ENCODE peak calls at places on chromosomes 11 and 22, in five cellular contexts. One of them, this sample, is unnamed. For H3K27me3 and H3K36me3, the result is how much of the 10 kb centered on the place peaks cover.

GRCh38 chr11:77250881-77251640 is 50.4 kb downstream of the GDPD4 start:
- DNase-seq in SK-N-SH: no peak
- DNase-seq in Caco-2: no peak
- DNase-seq in PC-9: no peak
- DNase-seq in left ventricle myocardium inferior: no peak
- DNase-seq in this sample: no peak

GRCh38 chr11:61193596-61193995 is 9.7 kb upstream of the PGA3 start:
- DNase-seq in SK-N-SH: peak
- DNase-seq in Caco-2: no peak
- DNase-seq in PC-9: no peak
- DNase-seq in left ventricle myocardium inferior: no peak
- DNase-seq in this sample: no peak

GRCh38 chr22:41656515-41656914 is 32.2 kb downstream of the SNU13 start:
- DNase-seq in SK-N-SH: no peak
- DNase-seq in Caco-2: no peak
- DNase-seq in PC-9: no peak
- DNase-seq in left ventricle myocardium inferior: no peak
- DNase-seq in this sample: no peak

GRCh38 chr11:128481135-128481534 is 106.2 kb downstream of the ETS1 start:
- DNase-seq in SK-N-SH: no peak
- DNase-seq in Caco-2: no peak
- DNase-seq in PC-9: no peak
- DNase-seq in left ventricle myocardium inferior: no peak
- DNase-seq in this sample: peak

GRCh38 chr22:17120281-17120680 is 879 bp downstream of the TMEM121B start:
- DNase-seq in SK-N-SH: peak
- DNase-seq in Caco-2: peak
- DNase-seq in PC-9: no peak
- DNase-seq in left ventricle myocardium inferior: peak
- DNase-seq in this sample: no peak

GRCh38 chr22:44353063-44353440 is 40.3 kb upstream of the SHISAL1 start:
- DNase-seq in SK-N-SH: no peak
- DNase-seq in Caco-2: no peak
- DNase-seq in PC-9: no peak
- DNase-seq in left ventricle myocardium inferior: no peak
- DNase-seq in this sample: no peak

GRCh38 chr11:74154621-74155281 is 16.1 kb downstream of the C2CD3 start:
- DNase-seq in SK-N-SH: no peak
- DNase-seq in Caco-2: no peak
- DNase-seq in PC-9: peak
- DNase-seq in left ventricle myocardium inferior: no peak
- DNase-seq in this sample: no peak

GRCh38 chr11:36228689-36229088 is 60.5 kb downstream of the COMMD9 start:
- DNase-seq in SK-N-SH: no peak
- DNase-seq in Caco-2: no peak
- DNase-seq in PC-9: no peak
- DNase-seq in left ventricle myocardium inferior: no peak
- DNase-seq in this sample: no peak

GRCh38 chr11:57416436-57416835 is 10.5 kb downstream of the SLC43A3 start:
- DNase-seq in SK-N-SH: no peak
- DNase-seq in Caco-2: no peak
- DNase-seq in PC-9: no peak
- DNase-seq in left ventricle myocardium inferior: no peak
- DNase-seq in this sample: no peak

GRCh38 chr11:133136376-133136775 is 395.9 kb downstream of the OPCML start:
- DNase-seq in SK-N-SH: no peak
- DNase-seq in Caco-2: no peak
- DNase-seq in PC-9: no peak
- DNase-seq in left ventricle myocardium inferior: no peak
- DNase-seq in this sample: no peak

GRCh38 chr22:33513388-33514336 is 406.6 kb downstream of the LARGE1 start:
- DNase-seq in SK-N-SH: no peak
- DNase-seq in Caco-2: no peak
- DNase-seq in PC-9: no peak
- DNase-seq in left ventricle myocardium inferior: no peak
- DNase-seq in this sample: no peak

GRCh38 chr11:31640611-31641010 is 131.0 kb downstream of the ELP4 start:
- DNase-seq in SK-N-SH: no peak
- DNase-seq in Caco-2: no peak
- DNase-seq in PC-9: no peak
- DNase-seq in left ventricle myocardium inferior: no peak
- DNase-seq in this sample: no peak

GRCh38 chr11:26134481-26135355 is 197.2 kb upstream of the ANO3 start:
- DNase-seq in SK-N-SH: peak
- DNase-seq in Caco-2: no peak
- DNase-seq in PC-9: no peak
- DNase-seq in left ventricle myocardium inferior: no peak
- DNase-seq in this sample: no peak

GRCh38 chr22:50677493-50678217 is 5.0 kb downstream of the SHANK3 start:
- DNase-seq in SK-N-SH: peak
- DNase-seq in Caco-2: no peak
- DNase-seq in PC-9: no peak
- DNase-seq in left ventricle myocardium inferior: no peak
- DNase-seq in this sample: no peak

GRCh38 chr11:68778205-68778604 is 26.9 kb upstream of the TESMIN start:
- DNase-seq in SK-N-SH: no peak
- DNase-seq in Caco-2: no peak
- DNase-seq in PC-9: no peak
- DNase-seq in left ventricle myocardium inferior: no peak
- DNase-seq in this sample: no peak

GRCh38 chr11:2459796-2460531 is 15.2 kb downstream of the KCNQ1 start:
- DNase-seq in SK-N-SH: peak
- DNase-seq in Caco-2: peak
- DNase-seq in PC-9: no peak
- DNase-seq in left ventricle myocardium inferior: no peak
- DNase-seq in this sample: no peak

GRCh38 chr22:36536717-36537116 is 7.8 kb upstream of the EIF3D start:
- DNase-seq in SK-N-SH: no peak
- DNase-seq in Caco-2: no peak
- DNase-seq in PC-9: no peak
- DNase-seq in left ventricle myocardium inferior: no peak
- DNase-seq in this sample: no peak

GRCh38 chr11:102467080-102467708 is 14.6 kb upstream of the TMEM123 start:
- DNase-seq in SK-N-SH: no peak
- DNase-seq in Caco-2: no peak
- DNase-seq in PC-9: peak
- DNase-seq in left ventricle myocardium inferior: no peak
- DNase-seq in this sample: no peak

GRCh38 chr11:77026236-77026635 is 8.0 kb upstream of the B3GNT6 start:
- DNase-seq in SK-N-SH: no peak
- DNase-seq in Caco-2: no peak
- DNase-seq in PC-9: no peak
- DNase-seq in left ventricle myocardium inferior: no peak
- DNase-seq in this sample: no peak

GRCh38 chr11:117583063-117583801 is 213.8 kb downstream of the DSCAML1 start:
- DNase-seq in SK-N-SH: peak
- DNase-seq in Caco-2: peak
- DNase-seq in PC-9: no peak
- DNase-seq in left ventricle myocardium inferior: peak
- DNase-seq in this sample: peak

GRCh38 chr11:79040348-79040747 is 400.5 kb downstream of the TENM4 start:
- DNase-seq in SK-N-SH: no peak
- DNase-seq in Caco-2: no peak
- DNase-seq in PC-9: no peak
- DNase-seq in left ventricle myocardium inferior: no peak
- DNase-seq in this sample: no peak

DNA sequence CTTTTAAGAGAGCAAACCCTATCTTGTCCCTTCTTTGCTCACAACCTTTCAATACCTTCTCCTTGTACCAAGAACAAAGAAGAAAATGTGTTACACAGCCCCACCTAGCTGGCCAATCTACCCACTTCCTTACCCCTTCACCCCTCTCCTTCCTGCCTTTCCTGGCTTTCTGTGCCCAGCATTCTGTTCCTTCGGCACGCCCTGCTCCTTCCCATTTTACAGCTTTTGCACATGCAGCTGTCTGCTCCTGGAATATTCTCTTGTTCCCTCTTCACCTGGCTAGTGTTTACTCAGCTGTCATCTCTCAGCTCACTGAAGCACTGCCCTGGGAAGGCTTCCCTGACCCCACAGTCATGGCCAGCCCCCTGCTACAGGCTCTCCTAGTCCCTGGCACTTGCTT is 30.6 kb downstream of the SERPINH1 start:
- DNase-seq in SK-N-SH: no peak
- DNase-seq in Caco-2: no peak
- DNase-seq in PC-9: no peak
- DNase-seq in left ventricle myocardium inferior: no peak
- DNase-seq in this sample: no peak
- TF ChIP-seq CTCF in SK-N-SH: no peak
- TF ChIP-seq CTCF in Caco-2: no peak
- TF ChIP-seq CTCF in PC-9: no peak
- TF ChIP-seq CTCF in left ventricle myocardium inferior: no peak
- TF ChIP-seq CTCF in this sample: no peak

GRCh38 chr11:20668844-20669832 is at the start of gene NELL1:
- DNase-seq in SK-N-SH: peak
- DNase-seq in Caco-2: no peak
- DNase-seq in PC-9: no peak
- DNase-seq in left ventricle myocardium inferior: no peak
- DNase-seq in this sample: no peak

GRCh38 chr11:20671856-20672546 is 2.6 kb downstream of the NELL1 start:
- DNase-seq in SK-N-SH: peak
- DNase-seq in Caco-2: no peak
- DNase-seq in PC-9: no peak
- DNase-seq in left ventricle myocardium inferior: no peak
- DNase-seq in this sample: no peak

GRCh38 chr11:20672575-20672974 is 3.2 kb downstream of the NELL1 start:
- DNase-seq in SK-N-SH: peak
- DNase-seq in Caco-2: no peak
- DNase-seq in PC-9: no peak
- DNase-seq in left ventricle myocardium inferior: no peak
- DNase-seq in this sample: no peak

GRCh38 chr11:20669833-20670684 is 673 bp downstream of the NELL1 start:
- DNase-seq in SK-N-SH: peak
- DNase-seq in Caco-2: no peak
- DNase-seq in PC-9: no peak
- DNase-seq in left ventricle myocardium inferior: no peak
- DNase-seq in this sample: no peak

DNA sequence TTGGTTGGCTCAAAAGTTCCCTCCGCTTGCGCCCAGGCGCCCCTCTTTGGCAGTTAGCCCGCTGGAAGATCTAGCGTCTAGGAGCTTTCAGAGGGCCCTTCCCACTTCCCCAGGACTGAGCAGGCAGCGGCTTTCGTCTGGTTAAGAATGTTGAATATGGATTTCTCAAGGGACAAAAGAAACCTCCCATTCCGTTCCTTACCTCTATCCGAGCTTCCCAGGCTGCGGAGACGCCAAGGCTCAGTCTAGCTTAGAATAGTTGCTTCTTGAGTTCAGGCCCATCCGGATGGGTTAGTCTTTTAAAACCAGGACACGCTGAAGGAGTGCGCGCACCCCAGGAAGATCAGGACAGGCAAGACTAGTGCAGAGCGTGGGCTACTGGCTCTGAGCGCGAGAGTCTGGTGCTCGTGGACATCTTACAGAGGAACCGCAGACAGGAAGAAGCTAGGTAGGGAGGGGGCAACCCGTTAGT is 1.6 kb downstream of the NELL1 start:
- DNase-seq in SK-N-SH: no peak
- DNase-seq in Caco-2: no peak
- DNase-seq in PC-9: no peak
- DNase-seq in left ventricle myocardium inferior: no peak
- DNase-seq in this sample: no peak
- H3K27me3 ChIP-seq in SK-N-SH: under half
- H3K27me3 ChIP-seq in Caco-2: under half
- H3K27me3 ChIP-seq in PC-9: under half
- H3K27me3 ChIP-seq in left ventricle myocardium inferior: half or more
- H3K27me3 ChIP-seq in this sample: under half

GRCh38 chr11:12394601-12395000 is 17.2 kb downstream of the PARVA start:
- DNase-seq in SK-N-SH: no peak
- DNase-seq in Caco-2: no peak
- DNase-seq in PC-9: no peak
- DNase-seq in left ventricle myocardium inferior: no peak
- DNase-seq in this sample: no peak

GRCh38 chr11:12390258-12390657 is 12.9 kb downstream of the PARVA start:
- DNase-seq in SK-N-SH: no peak
- DNase-seq in Caco-2: no peak
- DNase-seq in PC-9: no peak
- DNase-seq in left ventricle myocardium inferior: no peak
- DNase-seq in this sample: no peak

GRCh38 chr11:12390687-12391110 is 13.3 kb downstream of the PARVA start:
- DNase-seq in SK-N-SH: no peak
- DNase-seq in Caco-2: no peak
- DNase-seq in PC-9: no peak
- DNase-seq in left ventricle myocardium inferior: no peak
- DNase-seq in this sample: no peak

GRCh38 chr11:12393691-12394090 is 16.3 kb downstream of the PARVA start:
- DNase-seq in SK-N-SH: no peak
- DNase-seq in Caco-2: no peak
- DNase-seq in PC-9: no peak
- DNase-seq in left ventricle myocardium inferior: no peak
- DNase-seq in this sample: no peak

DNA sequence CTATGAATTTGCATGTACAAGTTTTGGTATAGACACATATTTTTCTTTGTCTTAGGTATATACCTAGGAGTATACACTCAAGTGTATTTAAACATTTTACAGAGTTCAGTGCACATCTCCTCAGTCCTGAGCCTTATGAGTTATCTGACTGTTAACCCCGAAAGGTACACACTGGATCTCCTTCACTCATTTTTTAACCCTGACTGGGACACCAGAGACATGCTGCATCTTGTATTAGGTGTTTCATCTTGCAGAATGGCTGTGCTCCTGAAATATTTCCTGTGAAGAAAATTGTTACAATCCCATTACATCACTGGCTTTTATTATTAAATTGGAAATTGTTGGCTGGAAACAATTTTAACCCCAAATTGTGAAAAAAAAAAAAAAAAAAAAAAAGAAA is 15.3 kb downstream of the PARVA start:
- DNase-seq in SK-N-SH: no peak
- DNase-seq in Caco-2: no peak
- DNase-seq in PC-9: no peak
- DNase-seq in left ventricle myocardium inferior: no peak
- DNase-seq in this sample: no peak
- H3K36me3 ChIP-seq in SK-N-SH: under half
- H3K36me3 ChIP-seq in Caco-2: under half
- H3K36me3 ChIP-seq in PC-9: under half
- H3K36me3 ChIP-seq in left ventricle myocardium inferior: under half
- H3K36me3 ChIP-seq in this sample: under half

GRCh38 chr11:10858505-10859360 is 880 bp upstream of the ZBED5 start:
- DNase-seq in SK-N-SH: peak
- DNase-seq in Caco-2: peak
- DNase-seq in PC-9: no peak
- DNase-seq in left ventricle myocardium inferior: peak
- DNase-seq in this sample: no peak
- TF ChIP-seq CTCF in SK-N-SH: no peak
- TF ChIP-seq CTCF in Caco-2: no peak
- TF ChIP-seq CTCF in PC-9: no peak
- TF ChIP-seq CTCF in left ventricle myocardium inferior: no peak
- TF ChIP-seq CTCF in this sample: no peak